ENCODE peak calls at places on chromosomes 12 and 14, in four cellular contexts. One of them, this sample, is unnamed. For H3K4me1, the result is how much of the 10 kb centered on the place peaks cover.

GRCh38 chr12:16492820-16493797 is 112.9 kb downstream of the LMO3 start:
- DNase-seq in thoracic aorta: no peak
- DNase-seq in heart right ventricle: no peak
- DNase-seq in esophagus muscularis mucosa: no peak
- DNase-seq in this sample: no peak

GRCh38 chr12:27331299-27331926 is 1.2 kb upstream of the BMAL2 start:
- DNase-seq in thoracic aorta: no peak
- DNase-seq in heart right ventricle: no peak
- DNase-seq in esophagus muscularis mucosa: no peak
- DNase-seq in this sample: no peak

GRCh38 chr12:132030367-132031038 is 80.8 kb downstream of the EP400 start:
- DNase-seq in thoracic aorta: no peak
- DNase-seq in heart right ventricle: peak
- DNase-seq in esophagus muscularis mucosa: no peak
- DNase-seq in this sample: no peak

GRCh38 chr14:56416213-56416612 is 163.4 kb upstream of the TMEM260 start:
- DNase-seq in thoracic aorta: no peak
- DNase-seq in heart right ventricle: no peak
- DNase-seq in esophagus muscularis mucosa: no peak
- DNase-seq in this sample: no peak

GRCh38 chr14:53810221-53810620 is 146.4 kb downstream of the BMP4 start:
- DNase-seq in thoracic aorta: no peak
- DNase-seq in heart right ventricle: no peak
- DNase-seq in esophagus muscularis mucosa: no peak
- DNase-seq in this sample: no peak

GRCh38 chr12:113846883-113847282 is 119.2 kb downstream of the RBM19 start:
- DNase-seq in thoracic aorta: no peak
- DNase-seq in heart right ventricle: no peak
- DNase-seq in esophagus muscularis mucosa: no peak
- DNase-seq in this sample: no peak

GRCh38 chr12:118050972-118051910 is 9.7 kb downstream of the WSB2 start:
- DNase-seq in thoracic aorta: no peak
- DNase-seq in heart right ventricle: no peak
- DNase-seq in esophagus muscularis mucosa: no peak
- DNase-seq in this sample: no peak

GRCh38 chr12:115012861-115013667 is 329.1 kb upstream of the TBX3 start:
- DNase-seq in thoracic aorta: no peak
- DNase-seq in heart right ventricle: no peak
- DNase-seq in esophagus muscularis mucosa: no peak
- DNase-seq in this sample: no peak

GRCh38 chr14:67940894-67941455 is 121.4 kb downstream of the RAD51B start:
- DNase-seq in thoracic aorta: no peak
- DNase-seq in heart right ventricle: peak
- DNase-seq in esophagus muscularis mucosa: no peak
- DNase-seq in this sample: no peak

GRCh38 chr14:86885280-86885679 is 1107.7 kb downstream of the GALC start:
- DNase-seq in thoracic aorta: no peak
- DNase-seq in heart right ventricle: no peak
- DNase-seq in esophagus muscularis mucosa: no peak
- DNase-seq in this sample: no peak

GRCh38 chr12:57145460-57146059 is 1.9 kb downstream of the LRP1-AS start:
- DNase-seq in thoracic aorta: no peak
- DNase-seq in heart right ventricle: no peak
- DNase-seq in esophagus muscularis mucosa: no peak
- DNase-seq in this sample: no peak

GRCh38 chr12:89453579-89453978 is 71.0 kb downstream of the GALNT4 start:
- DNase-seq in thoracic aorta: no peak
- DNase-seq in heart right ventricle: peak
- DNase-seq in esophagus muscularis mucosa: no peak
- DNase-seq in this sample: no peak

GRCh38 chr12:132812631-132813305 is 15.9 kb downstream of the GOLGA3 start:
- DNase-seq in thoracic aorta: no peak
- DNase-seq in heart right ventricle: no peak
- DNase-seq in esophagus muscularis mucosa: no peak
- DNase-seq in this sample: no peak

GRCh38 chr12:62345667-62346066 is 85.5 kb downstream of the USP15 start:
- DNase-seq in thoracic aorta: no peak
- DNase-seq in heart right ventricle: no peak
- DNase-seq in esophagus muscularis mucosa: no peak
- DNase-seq in this sample: no peak

GRCh38 chr12:15754233-15754632 is 35.0 kb downstream of the EPS8 start:
- DNase-seq in thoracic aorta: no peak
- DNase-seq in heart right ventricle: no peak
- DNase-seq in esophagus muscularis mucosa: no peak
- DNase-seq in this sample: no peak

GRCh38 chr14:74595006-74595735 is 16.9 kb downstream of the LTBP2 start:
- DNase-seq in thoracic aorta: no peak
- DNase-seq in heart right ventricle: peak
- DNase-seq in esophagus muscularis mucosa: no peak
- DNase-seq in this sample: no peak

GRCh38 chr14:63713058-63713457 is 14.8 kb downstream of the SGPP1 start:
- DNase-seq in thoracic aorta: no peak
- DNase-seq in heart right ventricle: no peak
- DNase-seq in esophagus muscularis mucosa: no peak
- DNase-seq in this sample: no peak

GRCh38 chr12:50763637-50764115 is at the start of gene ATF1:
- DNase-seq in thoracic aorta: peak
- DNase-seq in heart right ventricle: peak
- DNase-seq in esophagus muscularis mucosa: peak
- DNase-seq in this sample: peak

GRCh38 chr14:35940291-35940690 is 114.2 kb downstream of the BRMS1L start:
- DNase-seq in thoracic aorta: no peak
- DNase-seq in heart right ventricle: no peak
- DNase-seq in esophagus muscularis mucosa: no peak
- DNase-seq in this sample: no peak

GRCh38 chr14:85415015-85415712 is 114.8 kb upstream of the FLRT2 start:
- DNase-seq in thoracic aorta: no peak
- DNase-seq in heart right ventricle: peak
- DNase-seq in esophagus muscularis mucosa: no peak
- DNase-seq in this sample: peak
- TF ChIP-seq CTCF in thoracic aorta: no peak
- TF ChIP-seq CTCF in heart right ventricle: peak
- TF ChIP-seq CTCF in esophagus muscularis mucosa: peak
- TF ChIP-seq CTCF in this sample: peak

GRCh38 chr14:51092965-51093364 is 1.9 kb downstream of the TRIM9 start:
- DNase-seq in thoracic aorta: no peak
- DNase-seq in heart right ventricle: no peak
- DNase-seq in esophagus muscularis mucosa: no peak
- DNase-seq in this sample: no peak
- H3K27ac ChIP-seq in thoracic aorta: no peak
- H3K27ac ChIP-seq in heart right ventricle: no peak
- H3K27ac ChIP-seq in esophagus muscularis mucosa: no peak
- H3K27ac ChIP-seq in this sample: no peak

DNA sequence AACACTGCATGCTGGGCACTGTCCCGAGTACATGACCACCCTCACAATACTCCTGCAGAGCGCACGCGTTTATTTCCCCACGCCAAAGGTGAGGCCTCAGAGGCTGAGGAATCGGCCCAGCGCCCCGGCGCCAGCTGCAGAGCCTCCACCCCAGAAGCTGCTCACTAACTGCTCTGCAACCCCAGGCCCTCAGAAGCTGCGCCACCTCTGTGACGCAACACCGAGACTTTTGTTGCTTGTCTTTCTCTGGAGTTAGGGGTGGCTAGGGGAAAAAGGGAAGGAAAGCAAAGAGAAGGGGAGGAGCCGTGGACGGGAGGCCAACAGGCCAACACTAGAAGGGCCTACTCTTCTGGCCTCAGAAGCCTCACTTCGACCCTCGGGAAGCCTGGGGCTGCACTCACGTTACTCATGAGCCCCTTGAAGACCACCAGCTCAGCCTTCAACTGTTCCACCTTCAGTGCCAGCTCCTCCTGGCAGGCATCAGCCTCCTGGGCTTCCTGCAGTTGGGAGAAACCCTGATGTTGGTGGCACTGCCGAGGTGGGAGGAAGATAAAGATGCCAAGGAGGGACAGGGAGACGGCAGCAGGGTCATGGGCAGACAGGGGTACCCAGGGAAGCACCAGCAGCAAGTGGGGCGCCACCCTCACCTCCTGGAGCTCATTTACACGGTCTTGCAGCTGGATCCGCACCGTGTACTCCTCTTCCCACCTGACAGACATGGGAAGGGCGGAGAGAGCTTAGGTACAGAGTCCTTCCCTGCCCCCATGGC is 5.4 kb downstream of the IFFO1 start:
- DNase-seq in thoracic aorta: no peak
- DNase-seq in heart right ventricle: no peak
- DNase-seq in esophagus muscularis mucosa: no peak
- DNase-seq in this sample: no peak
- H3K4me1 ChIP-seq in thoracic aorta: half or more
- H3K4me1 ChIP-seq in heart right ventricle: half or more
- H3K4me1 ChIP-seq in esophagus muscularis mucosa: half or more
- H3K4me1 ChIP-seq in this sample: under half

GRCh38 chr14:30443368-30444007 is 115.5 kb upstream of the G2E3 start:
- DNase-seq in thoracic aorta: no peak
- DNase-seq in heart right ventricle: no peak
- DNase-seq in esophagus muscularis mucosa: no peak
- DNase-seq in this sample: no peak
- TF ChIP-seq CTCF in thoracic aorta: peak
- TF ChIP-seq CTCF in heart right ventricle: peak
- TF ChIP-seq CTCF in esophagus muscularis mucosa: peak
- TF ChIP-seq CTCF in this sample: peak

GRCh38 chr12:111447571-111448265 is 42.0 kb downstream of the SH2B3 start:
- DNase-seq in thoracic aorta: no peak
- DNase-seq in heart right ventricle: no peak
- DNase-seq in esophagus muscularis mucosa: peak
- DNase-seq in this sample: peak

GRCh38 chr12:111446044-111446581 is 40.4 kb downstream of the SH2B3 start:
- DNase-seq in thoracic aorta: no peak
- DNase-seq in heart right ventricle: no peak
- DNase-seq in esophagus muscularis mucosa: peak
- DNase-seq in this sample: peak

GRCh38 chr12:111448266-111448830 is 42.6 kb downstream of the SH2B3 start:
- DNase-seq in thoracic aorta: no peak
- DNase-seq in heart right ventricle: no peak
- DNase-seq in esophagus muscularis mucosa: peak
- DNase-seq in this sample: no peak

GRCh38 chr12:111445311-111446043 is 39.8 kb downstream of the SH2B3 start:
- DNase-seq in thoracic aorta: no peak
- DNase-seq in heart right ventricle: no peak
- DNase-seq in esophagus muscularis mucosa: peak
- DNase-seq in this sample: no peak

DNA sequence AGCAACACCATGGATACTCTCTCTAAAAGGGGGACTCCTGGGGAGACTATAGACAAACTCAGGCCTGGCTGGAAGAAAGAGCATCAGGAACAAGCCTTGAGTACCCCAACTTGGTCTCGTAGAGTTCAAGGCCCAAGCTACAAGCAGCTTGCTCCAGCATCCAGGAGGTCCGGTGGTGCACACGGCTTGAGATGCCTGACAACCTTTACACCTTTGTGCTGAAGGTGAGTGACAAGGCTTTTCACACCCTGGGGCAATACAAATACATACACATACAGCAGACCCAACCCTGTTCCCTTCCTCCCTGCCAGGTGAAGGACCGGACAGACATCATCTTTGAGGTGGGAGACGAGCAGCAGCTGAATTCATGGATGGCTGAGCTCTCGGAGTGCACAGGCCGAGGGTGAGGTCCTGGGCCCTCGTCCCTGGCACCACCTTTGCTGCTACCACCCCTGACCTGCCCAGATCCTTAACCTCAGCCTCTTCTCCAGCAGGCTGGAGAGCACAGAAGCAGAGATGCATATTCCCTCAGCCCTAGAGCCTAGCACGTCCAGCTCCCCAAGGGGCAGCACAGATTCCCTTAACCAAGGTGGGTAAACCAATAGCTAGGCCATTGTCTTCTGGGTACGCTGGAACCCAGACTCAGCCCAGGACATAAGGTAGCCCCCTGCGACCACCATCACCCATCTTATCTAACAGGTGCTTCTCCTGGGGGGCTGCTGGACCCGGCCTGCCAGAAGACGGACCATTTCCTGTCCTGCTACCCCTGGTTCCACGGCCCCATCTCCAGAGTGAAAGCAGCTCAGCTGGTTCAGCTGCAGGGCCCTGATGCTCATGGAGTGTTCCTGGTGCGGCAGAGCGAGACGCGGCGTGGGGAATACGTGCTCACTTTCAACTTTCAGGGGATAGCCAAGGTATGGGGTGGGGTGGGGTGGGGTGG is 41.2 kb downstream of the SH2B3 start:
- DNase-seq in thoracic aorta: no peak
- DNase-seq in heart right ventricle: no peak
- DNase-seq in esophagus muscularis mucosa: peak
- DNase-seq in this sample: no peak
- H3K27ac ChIP-seq in thoracic aorta: no peak
- H3K27ac ChIP-seq in heart right ventricle: peak
- H3K27ac ChIP-seq in esophagus muscularis mucosa: peak
- H3K27ac ChIP-seq in this sample: peak

GRCh38 chr14:93940437-93940836 is 13.3 kb downstream of the FAM181A start:
- DNase-seq in thoracic aorta: no peak
- DNase-seq in heart right ventricle: no peak
- DNase-seq in esophagus muscularis mucosa: no peak
- DNase-seq in this sample: no peak
- H3K4me1 ChIP-seq in thoracic aorta: under half
- H3K4me1 ChIP-seq in heart right ventricle: under half
- H3K4me1 ChIP-seq in esophagus muscularis mucosa: under half
- H3K4me1 ChIP-seq in this sample: under half

DNA sequence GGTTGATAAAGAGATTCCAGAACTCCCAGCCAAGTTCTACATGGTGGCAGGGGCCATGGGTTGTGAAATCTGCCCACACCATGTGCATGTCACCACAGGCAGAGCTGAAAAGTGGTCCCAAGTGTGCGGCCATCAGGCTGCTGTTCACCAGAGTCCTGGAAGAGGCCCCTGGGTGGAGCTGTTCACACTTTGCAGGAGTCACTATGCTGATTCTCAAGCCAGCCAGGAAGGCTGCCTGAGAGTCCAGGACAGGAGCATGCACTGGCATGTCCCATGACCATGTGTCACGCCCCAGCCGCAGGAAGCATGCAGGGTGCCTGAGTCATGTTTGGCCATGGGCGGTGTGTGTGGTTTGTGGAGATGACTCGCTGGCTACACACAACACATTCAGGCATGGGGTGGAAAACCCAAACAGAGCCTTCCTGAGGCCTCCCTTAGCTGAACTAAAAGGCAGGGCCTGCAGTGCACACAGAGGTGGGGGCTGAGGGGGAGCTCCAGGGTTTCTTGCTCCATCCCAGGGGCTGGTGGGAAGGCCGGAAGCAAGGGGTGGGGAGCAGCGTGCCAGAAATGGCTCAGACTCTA is 19.5 kb downstream of the ABCB9 start:
- DNase-seq in thoracic aorta: peak
- DNase-seq in heart right ventricle: peak
- DNase-seq in esophagus muscularis mucosa: peak
- DNase-seq in this sample: peak
- TF ChIP-seq CTCF in thoracic aorta: peak
- TF ChIP-seq CTCF in heart right ventricle: peak
- TF ChIP-seq CTCF in esophagus muscularis mucosa: peak
- TF ChIP-seq CTCF in this sample: peak

GRCh38 chr12:109459247-109459646 is 17.9 kb downstream of the KCTD10 start:
- DNase-seq in thoracic aorta: no peak
- DNase-seq in heart right ventricle: no peak
- DNase-seq in esophagus muscularis mucosa: no peak
- DNase-seq in this sample: no peak
- H3K27ac ChIP-seq in thoracic aorta: peak
- H3K27ac ChIP-seq in heart right ventricle: peak
- H3K27ac ChIP-seq in esophagus muscularis mucosa: peak
- H3K27ac ChIP-seq in this sample: no peak

GRCh38 chr12:64828713-64829112 is 4.3 kb downstream of the TBC1D30 start:
- DNase-seq in thoracic aorta: no peak
- DNase-seq in heart right ventricle: no peak
- DNase-seq in esophagus muscularis mucosa: peak
- DNase-seq in this sample: no peak
- H3K4me1 ChIP-seq in thoracic aorta: under half
- H3K4me1 ChIP-seq in heart right ventricle: under half
- H3K4me1 ChIP-seq in esophagus muscularis mucosa: under half
- H3K4me1 ChIP-seq in this sample: under half